ENCODE peak calls at places on chromosomes 5 and 9, in ten cellular contexts. G, Z, D, S, Q, K, V, U, O and L are unnamed samples.

GRCh38 chr9:109064963-109065701 is 51.8 kb upstream of the CTNNAL1 start:
- DNase-seq in G (peak; percentile 6), Z (no peak), D (no peak), S (no peak), Q (peak; percentile 63), K (no peak), V (no peak), U (no peak), O (peak; percentile 79), L (no peak)

GRCh38 chr9:20508242-20508641 is 114.1 kb downstream of the MLLT3 start:
- DNase-seq in G (no peak), Z (no peak), D (no peak), S (no peak), Q (no peak), K (no peak), V (no peak), U (no peak), O (no peak), L (no peak)

GRCh38 chr9:136952354-136952855 is 332 bp downstream of the LCN12 start:
- DNase-seq in G (no peak), Z (no peak), D (no peak), S (peak; percentile 69), Q (no peak), K (no peak), V (no peak), U (no peak), O (no peak), L (no peak)

GRCh38 chr5:133253076-133253475 is 201.3 kb downstream of the HSPA4 start:
- DNase-seq in G (no peak), Z (no peak), D (no peak), S (no peak), Q (no peak), K (no peak), V (no peak), U (no peak), O (no peak), L (no peak)

GRCh38 chr5:178386532-178386931 is 153.9 kb upstream of the PHYKPL start:
- DNase-seq in G (no peak), Z (no peak), D (no peak), S (no peak), Q (no peak), K (no peak), V (no peak), U (no peak), O (no peak), L (no peak)

GRCh38 chr5:11992518-11992917 is 88.3 kb upstream of the CTNND2 start:
- DNase-seq in G (no peak), Z (no peak), D (no peak), S (no peak), Q (no peak), K (no peak), V (no peak), U (no peak), O (no peak), L (no peak)

GRCh38 chr5:163407034-163407652 is 30.3 kb upstream of the CCNG1 start:
- DNase-seq in G (no peak), Z (no peak), D (no peak), S (no peak), Q (no peak), K (no peak), V (no peak), U (no peak), O (no peak), L (no peak)

GRCh38 chr5:93438124-93438523 is 142.9 kb downstream of the NR2F1-AS1 start:
- DNase-seq in G (no peak), Z (no peak), D (no peak), S (no peak), Q (no peak), K (no peak), V (no peak), U (no peak), O (no peak), L (no peak)

GRCh38 chr5:139378101-139378825 is 4.8 kb downstream of the SLC23A1 start:
- DNase-seq in G (no peak), Z (peak; percentile 82), D (no peak), S (no peak), Q (no peak), K (no peak), V (no peak), U (no peak), O (no peak), L (no peak)

GRCh38 chr9:18747590-18747989 is 273.6 kb downstream of the ADAMTSL1 start:
- DNase-seq in G (no peak), Z (no peak), D (no peak), S (peak; percentile 27), Q (no peak), K (no peak), V (no peak), U (no peak), O (no peak), L (peak; percentile 19)

GRCh38 chr5:170278611-170279500 is 18.7 kb downstream of the LCP2 start:
- DNase-seq in G (no peak), Z (peak; percentile 82), D (peak; percentile 79), S (peak; percentile 26), Q (no peak), K (peak; percentile 38), V (peak; percentile 65), U (peak; percentile 49), O (no peak), L (peak; percentile 42)

GRCh38 chr5:59813761-59814562 is 79.6 kb downstream of the PDE4D start:
- DNase-seq in G (peak; percentile 76), Z (no peak), D (no peak), S (no peak), Q (no peak), K (no peak), V (no peak), U (peak; percentile 68), O (peak; percentile 54), L (peak; percentile 65)